ENCODE peak calls at places on chromosomes 7 and 10, in eight cellular contexts. G is CD8-positive, alpha-beta memory T cell; X is T1000; E is activated CD4-positive, alpha-beta T cell treated with anti-CD3 and anti-CD28 coated beads, Interleukin-2, amount 10 ng/mL, durations not matched to agents 7 days and 5 days; F is NCI-H2081; T is activated CD4-positive, alpha-beta memory T cell treated with anti-CD3 and anti-CD28 coated beads, Interleukin-2, amount 10 ng/mL, durations not matched to agents 7 days and 5 days; Z is AG09319; B is left cardiac atrium. M is an unnamed sample.

GRCh38 chr7:108000875-108001758 is 1.8 kb downstream of the LAMB1 start:
- DNase-seq in G (no peak), X (no peak), E (no peak), F (no peak), T (no peak), Z (no peak), B (peak; percentile 79), M (no peak)

GRCh38 chr10:93462881-93463280 is 19.3 kb downstream of the MYOF start:
- DNase-seq in G (no peak), X (peak; percentile 34), E (peak; percentile 18), F (no peak), T (peak; percentile 77), Z (no peak), B (no peak), M (no peak)

GRCh38 chr7:92835851-92836488 is 403 bp downstream of the CDK6 start:
- DNase-seq in G (peak; percentile 16), X (no peak), E (peak; percentile 41), F (no peak), T (peak; percentile 51), Z (no peak), B (peak; percentile 33), M (peak; percentile 38)

GRCh38 chr7:19915596-19915995 is 142.2 kb upstream of the TMEM196 start:
- DNase-seq in G (no peak), X (no peak), E (no peak), F (no peak), T (no peak), Z (no peak), B (no peak), M (no peak)

GRCh38 chr7:44962483-44963251 is 16.1 kb downstream of the MYO1G start:
- DNase-seq in G (no peak), X (no peak), E (peak; percentile 5), F (no peak), T (no peak), Z (no peak), B (peak; percentile 52), M (no peak)

GRCh38 chr10:43305881-43306280 is 39.0 kb upstream of the RASGEF1A start:
- DNase-seq in G (no peak), X (no peak), E (no peak), F (no peak), T (no peak), Z (no peak), B (no peak), M (no peak)

GRCh38 chr7:99011706-99012404 is 132.1 kb downstream of the SMURF1 start:
- DNase-seq in G (no peak), X (no peak), E (no peak), F (no peak), T (no peak), Z (no peak), B (no peak), M (no peak)

GRCh38 chr10:24513155-24513554 is 210.5 kb downstream of the ARHGAP21 start:
- DNase-seq in G (no peak), X (no peak), E (no peak), F (no peak), T (no peak), Z (no peak), B (no peak), M (no peak)

GRCh38 chr7:80883188-80884025 is 35.4 kb downstream of the SEMA3C start:
- DNase-seq in G (no peak), X (peak; percentile 65), E (no peak), F (no peak), T (no peak), Z (peak; percentile 95), B (no peak), M (no peak)

GRCh38 chr10:133133471-133134231 is 26.4 kb upstream of the KNDC1 start:
- DNase-seq in G (no peak), X (no peak), E (no peak), F (no peak), T (peak; percentile 7), Z (no peak), B (no peak), M (no peak)

GRCh38 chr7:105461518-105461917 is 60.6 kb downstream of the PUS7 start:
- DNase-seq in G (no peak), X (no peak), E (no peak), F (no peak), T (no peak), Z (no peak), B (no peak), M (no peak)

GRCh38 chr7:108114117-108114841 is 15.9 kb downstream of the LAMB4 start:
- DNase-seq in G (no peak), X (no peak), E (peak; percentile 25), F (peak; percentile 27), T (no peak), Z (no peak), B (no peak), M (no peak)

GRCh38 chr7:91286432-91286831 is 22.2 kb downstream of the FZD1 start:
- DNase-seq in G (no peak), X (no peak), E (no peak), F (peak; percentile 38), T (no peak), Z (no peak), B (no peak), M (no peak)

GRCh38 chr10:63901228-63901627 is 380.0 kb downstream of the REEP3 start:
- DNase-seq in G (no peak), X (no peak), E (no peak), F (no peak), T (no peak), Z (no peak), B (no peak), M (no peak)

GRCh38 chr10:119737039-119737663 is 11.3 kb downstream of the INPP5F start:
- DNase-seq in G (no peak), X (no peak), E (no peak), F (no peak), T (no peak), Z (no peak), B (no peak), M (no peak)

GRCh38 chr7:106278695-106279094 is 6.1 kb downstream of the NAMPT start:
- DNase-seq in G (no peak), X (no peak), E (no peak), F (no peak), T (no peak), Z (no peak), B (no peak), M (no peak)

GRCh38 chr7:888081-889024 is 12.0 kb downstream of the GET4 start:
- DNase-seq in G (no peak), X (no peak), E (no peak), F (no peak), T (no peak), Z (no peak), B (peak; percentile 17), M (no peak)

GRCh38 chr10:15369642-15370211 is 1.4 kb downstream of the FAM171A1 start:
- DNase-seq in G (no peak), X (peak; percentile 83), E (no peak), F (no peak), T (no peak), Z (no peak), B (peak; percentile 29), M (no peak)

GRCh38 chr7:99955247-99955646 is 20.6 kb downstream of the AZGP1 start:
- DNase-seq in G (no peak), X (no peak), E (no peak), F (no peak), T (no peak), Z (no peak), B (no peak), M (no peak)

GRCh38 chr10:1559731-1560130 is 177.6 kb downstream of the ADARB2 start:
- DNase-seq in G (no peak), X (no peak), E (no peak), F (no peak), T (no peak), Z (no peak), B (no peak), M (no peak)

GRCh38 chr10:117497736-117498135 is 44.8 kb upstream of the EMX2 start:
- DNase-seq in G (no peak), X (no peak), E (no peak), F (no peak), T (no peak), Z (no peak), B (no peak), M (no peak)

GRCh38 chr10:79260803-79261740 is 86.2 kb upstream of the PPIF start:
- DNase-seq in G (no peak), X (no peak), E (no peak), F (peak; percentile 52), T (no peak), Z (no peak), B (no peak), M (no peak)

GRCh38 chr7:80997841-80998240 is 79.0 kb upstream of the SEMA3C start:
- DNase-seq in G (no peak), X (no peak), E (no peak), F (no peak), T (no peak), Z (no peak), B (no peak), M (no peak)

GRCh38 chr7:32957326-32958045 is at the start of gene FKBP9:
- DNase-seq in G (no peak), X (peak; percentile 66), E (peak; percentile 8), F (peak; percentile 74), T (peak; percentile 26), Z (peak; percentile 79), B (peak; percentile 88), M (peak; percentile 14)

GRCh38 chr10:103612462-103613365 is 119.2 kb downstream of the NEURL1 start:
- DNase-seq in G (no peak), X (no peak), E (no peak), F (no peak), T (no peak), Z (no peak), B (no peak), M (no peak)

GRCh38 chr7:39130740-39131538 is 153.2 kb downstream of the POU6F2 start:
- DNase-seq in G (no peak), X (no peak), E (no peak), F (peak; percentile 65), T (no peak), Z (no peak), B (no peak), M (no peak)

M was measured in activated T-helper 2 cell treated with anti-CD3 and anti-CD28 coated beads, Interferon-gamma antibody, Interleukin-2, Interleukin-4, amounts not matched to agents 10 μg/mL and 5 μg/mL and 100 μg/mL, durations not matched to agents 14 hours and 24 hours and 36 hours.